ENCODE peak calls at places on chromosomes 6 and 20, in five cellular contexts. A is activated T-helper 1 cell treated with Interleukin-2 at 50 U/mL for 16 hours, R is HuH-7, B is gastrocnemius medialis, P is sciatic nerve. H is an unnamed sample.

GRCh38 chr6:99868074-99868702 is 125.8 kb downstream of the MCHR2 start:
- DNase-seq in P (peak), B (peak), A (peak), R (peak), H (no peak)

GRCh38 chr6:74409447-74409846 is 713.4 kb downstream of the CD109 start:
- DNase-seq in P (no peak), B (no peak), A (no peak), R (peak), H (no peak)

GRCh38 chr6:166691199-166691598 is 64.1 kb upstream of the RPS6KA2 start:
- DNase-seq in R (no peak), B (peak), P (no peak), A (no peak), H (no peak)

GRCh38 chr20:11144114-11144513 is 470.3 kb upstream of the JAG1 start:
- DNase-seq in P (no peak), B (no peak), R (no peak), A (no peak), H (no peak)

GRCh38 chr6:3797231-3798200 is 46.0 kb upstream of the PXDC1 start:
- DNase-seq in A (no peak), P (no peak), B (no peak), R (no peak), H (no peak)

GRCh38 chr20:37566590-37567330 is 39.1 kb upstream of the BLCAP start:
- DNase-seq in B (no peak), R (no peak), P (peak), A (no peak), H (no peak)

GRCh38 chr20:24097051-24097450 is 108.5 kb upstream of the GGTLC1 start:
- DNase-seq in A (no peak), B (no peak), P (no peak), R (no peak), H (no peak)

GRCh38 chr20:22400440-22400839 is 183.9 kb downstream of the FOXA2 start:
- DNase-seq in R (no peak), P (no peak), B (no peak), A (no peak), H (no peak)

GRCh38 chr6:90028995-90029635 is 134.8 kb downstream of the GJA10 start:
- DNase-seq in R (no peak), A (no peak), B (no peak), P (no peak), H (no peak)

H was measured in coronary artery.